ENCODE peak calls at places on chromosomes 5 and 9, in five cellular contexts. One of them, this sample, is unnamed.

GRCh38 chr9:33419904-33420303 is 17.5 kb upstream of the AQP7 start:
- DNase-seq in colonic mucosa: no peak
- DNase-seq in AG04449: no peak
- DNase-seq in right atrium auricular region: no peak
- DNase-seq in K562: no peak
- DNase-seq in this sample: no peak

GRCh38 chr5:127492854-127493738 is 24.3 kb upstream of the PRRC1 start:
- DNase-seq in colonic mucosa: no peak
- DNase-seq in AG04449: no peak
- DNase-seq in right atrium auricular region: no peak
- DNase-seq in K562: peak
- DNase-seq in this sample: peak

GRCh38 chr5:141503699-141504098 is 14.8 kb downstream of the PCDHGC5 start:
- DNase-seq in colonic mucosa: no peak
- DNase-seq in AG04449: no peak
- DNase-seq in right atrium auricular region: no peak
- DNase-seq in K562: no peak
- DNase-seq in this sample: no peak

GRCh38 chr5:127228540-127229184 is 61.9 kb upstream of the MEGF10 start:
- DNase-seq in colonic mucosa: no peak
- DNase-seq in AG04449: no peak
- DNase-seq in right atrium auricular region: no peak
- DNase-seq in K562: peak
- DNase-seq in this sample: no peak

GRCh38 chr9:78304357-78304756 is 7.4 kb downstream of the PSAT1 start:
- DNase-seq in colonic mucosa: no peak
- DNase-seq in AG04449: no peak
- DNase-seq in right atrium auricular region: no peak
- DNase-seq in K562: no peak
- DNase-seq in this sample: no peak

GRCh38 chr5:134411546-134412266 is at the start of gene CDKN2AIPNL:
- DNase-seq in colonic mucosa: peak
- DNase-seq in AG04449: peak
- DNase-seq in right atrium auricular region: peak
- DNase-seq in K562: peak
- DNase-seq in this sample: no peak

GRCh38 chr5:1519631-1520141 is 4.1 kb downstream of the LPCAT1 start:
- DNase-seq in colonic mucosa: peak
- DNase-seq in AG04449: no peak
- DNase-seq in right atrium auricular region: peak
- DNase-seq in K562: no peak
- DNase-seq in this sample: no peak

GRCh38 chr9:38335686-38336085 is 56.8 kb upstream of the ALDH1B1 start:
- DNase-seq in colonic mucosa: no peak
- DNase-seq in AG04449: no peak
- DNase-seq in right atrium auricular region: no peak
- DNase-seq in K562: no peak
- DNase-seq in this sample: no peak

GRCh38 chr9:83508072-83508471 is 30.1 kb downstream of the FRMD3 start:
- DNase-seq in colonic mucosa: no peak
- DNase-seq in AG04449: no peak
- DNase-seq in right atrium auricular region: no peak
- DNase-seq in K562: no peak
- DNase-seq in this sample: no peak

GRCh38 chr9:96495341-96495740 is 45.4 kb downstream of the HABP4 start:
- DNase-seq in colonic mucosa: no peak
- DNase-seq in AG04449: peak
- DNase-seq in right atrium auricular region: no peak
- DNase-seq in K562: no peak
- DNase-seq in this sample: no peak

GRCh38 chr5:82417776-82418607 is 139.8 kb upstream of the RPS23 start:
- DNase-seq in colonic mucosa: no peak
- DNase-seq in AG04449: peak
- DNase-seq in right atrium auricular region: no peak
- DNase-seq in K562: no peak
- DNase-seq in this sample: no peak

GRCh38 chr5:113336975-113337374 is 97.8 kb downstream of the TSSK1B start:
- DNase-seq in colonic mucosa: no peak
- DNase-seq in AG04449: no peak
- DNase-seq in right atrium auricular region: peak
- DNase-seq in K562: peak
- DNase-seq in this sample: no peak

GRCh38 chr9:135046156-135047025 is 41.1 kb upstream of the OLFM1 start:
- DNase-seq in colonic mucosa: no peak
- DNase-seq in AG04449: no peak
- DNase-seq in right atrium auricular region: no peak
- DNase-seq in K562: no peak
- DNase-seq in this sample: no peak

GRCh38 chr9:126293522-126293889 is 33.1 kb upstream of the MVB12B start:
- DNase-seq in colonic mucosa: no peak
- DNase-seq in AG04449: no peak
- DNase-seq in right atrium auricular region: peak
- DNase-seq in K562: peak
- DNase-seq in this sample: no peak

GRCh38 chr5:67092447-67093023 is 104.1 kb downstream of the CD180 start:
- DNase-seq in colonic mucosa: no peak
- DNase-seq in AG04449: no peak
- DNase-seq in right atrium auricular region: no peak
- DNase-seq in K562: no peak
- DNase-seq in this sample: no peak

GRCh38 chr9:136311433-136312375 is 7.8 kb upstream of the CCDC187 start:
- DNase-seq in colonic mucosa: peak
- DNase-seq in AG04449: no peak
- DNase-seq in right atrium auricular region: no peak
- DNase-seq in K562: peak
- DNase-seq in this sample: no peak

GRCh38 chr5:176847155-176847554 is 36.8 kb downstream of the UNC5A start:
- DNase-seq in colonic mucosa: no peak
- DNase-seq in AG04449: no peak
- DNase-seq in right atrium auricular region: no peak
- DNase-seq in K562: no peak
- DNase-seq in this sample: no peak

GRCh38 chr9:93826209-93826608 is 128.9 kb downstream of the BARX1 start:
- DNase-seq in colonic mucosa: peak
- DNase-seq in AG04449: no peak
- DNase-seq in right atrium auricular region: no peak
- DNase-seq in K562: no peak
- DNase-seq in this sample: no peak

GRCh38 chr5:178292826-178293205 is 60.2 kb upstream of the PHYKPL start:
- DNase-seq in colonic mucosa: no peak
- DNase-seq in AG04449: no peak
- DNase-seq in right atrium auricular region: no peak
- DNase-seq in K562: no peak
- DNase-seq in this sample: no peak

GRCh38 chr5:125868035-125868434 is 555.2 kb upstream of the GRAMD2B start:
- DNase-seq in colonic mucosa: no peak
- DNase-seq in AG04449: no peak
- DNase-seq in right atrium auricular region: no peak
- DNase-seq in K562: no peak
- DNase-seq in this sample: no peak

GRCh38 chr9:71944754-71945409 is 33.4 kb downstream of the C9orf85 start:
- DNase-seq in colonic mucosa: no peak
- DNase-seq in AG04449: no peak
- DNase-seq in right atrium auricular region: no peak
- DNase-seq in K562: no peak
- DNase-seq in this sample: no peak

GRCh38 chr5:142587354-142587965 is 98.4 kb downstream of the FGF1 start:
- DNase-seq in colonic mucosa: peak
- DNase-seq in AG04449: no peak
- DNase-seq in right atrium auricular region: no peak
- DNase-seq in K562: peak
- DNase-seq in this sample: no peak

GRCh38 chr5:159319363-159319762 is 10.9 kb downstream of the IL12B start:
- DNase-seq in colonic mucosa: no peak
- DNase-seq in AG04449: no peak
- DNase-seq in right atrium auricular region: no peak
- DNase-seq in K562: no peak
- DNase-seq in this sample: no peak

GRCh38 chr5:159849437-159850191 is 66.7 kb upstream of the ADRA1B start:
- DNase-seq in colonic mucosa: no peak
- DNase-seq in AG04449: peak
- DNase-seq in right atrium auricular region: no peak
- DNase-seq in K562: no peak
- DNase-seq in this sample: peak

GRCh38 chr9:128920381-128921058 is at the start of gene PHYHD1:
- DNase-seq in colonic mucosa: no peak
- DNase-seq in AG04449: peak
- DNase-seq in right atrium auricular region: peak
- DNase-seq in K562: no peak
- DNase-seq in this sample: no peak

GRCh38 chr9:80552931-80553330 is 981.2 kb downstream of the TLE4 start:
- DNase-seq in colonic mucosa: no peak
- DNase-seq in AG04449: no peak
- DNase-seq in right atrium auricular region: peak
- DNase-seq in K562: no peak
- DNase-seq in this sample: peak

GRCh38 chr5:20956134-20956533 is 968.1 kb upstream of the CDH18 start:
- DNase-seq in colonic mucosa: no peak
- DNase-seq in AG04449: no peak
- DNase-seq in right atrium auricular region: no peak
- DNase-seq in K562: no peak
- DNase-seq in this sample: no peak

GRCh38 chr9:131358438-131359029 is 35.4 kb upstream of the PRRC2B start:
- DNase-seq in colonic mucosa: no peak
- DNase-seq in AG04449: no peak
- DNase-seq in right atrium auricular region: no peak
- DNase-seq in K562: no peak
- DNase-seq in this sample: no peak

GRCh38 chr9:129757045-129757444 is 4.2 kb upstream of the PTGES start:
- DNase-seq in colonic mucosa: no peak
- DNase-seq in AG04449: no peak
- DNase-seq in right atrium auricular region: no peak
- DNase-seq in K562: no peak
- DNase-seq in this sample: no peak

GRCh38 chr9:98942906-98943681 is 613 bp upstream of the COL15A1 start:
- DNase-seq in colonic mucosa: no peak
- DNase-seq in AG04449: no peak
- DNase-seq in right atrium auricular region: no peak
- DNase-seq in K562: no peak
- DNase-seq in this sample: no peak

GRCh38 chr9:4584636-4585035 is 77.5 kb upstream of the PLPP6 start:
- DNase-seq in colonic mucosa: no peak
- DNase-seq in AG04449: no peak
- DNase-seq in right atrium auricular region: no peak
- DNase-seq in K562: no peak
- DNase-seq in this sample: no peak

GRCh38 chr5:107808671-107809137 is 138.0 kb upstream of the EFNA5 start:
- DNase-seq in colonic mucosa: no peak
- DNase-seq in AG04449: no peak
- DNase-seq in right atrium auricular region: no peak
- DNase-seq in K562: no peak
- DNase-seq in this sample: no peak

GRCh38 chr5:88692979-88693932 is 189.7 kb downstream of the MEF2C start:
- DNase-seq in colonic mucosa: no peak
- DNase-seq in AG04449: no peak
- DNase-seq in right atrium auricular region: no peak
- DNase-seq in K562: no peak
- DNase-seq in this sample: no peak

GRCh38 chr5:142015781-142016533 is 3.1 kb upstream of the GNPDA1 start:
- DNase-seq in colonic mucosa: peak
- DNase-seq in AG04449: no peak
- DNase-seq in right atrium auricular region: no peak
- DNase-seq in K562: no peak
- DNase-seq in this sample: peak

GRCh38 chr9:35510745-35511428 is 21.0 kb downstream of the RUSC2 start:
- DNase-seq in colonic mucosa: peak
- DNase-seq in AG04449: peak
- DNase-seq in right atrium auricular region: peak
- DNase-seq in K562: no peak
- DNase-seq in this sample: peak
- H3K4me3 ChIP-seq in colonic mucosa: no peak
- H3K4me3 ChIP-seq in AG04449: no peak
- H3K4me3 ChIP-seq in right atrium auricular region: no peak
- H3K4me3 ChIP-seq in K562: no peak
- H3K4me3 ChIP-seq in this sample: no peak

GRCh38 chr5:32712463-32713395 is 1.6 kb downstream of the NPR3 start:
- DNase-seq in colonic mucosa: no peak
- DNase-seq in AG04449: no peak
- DNase-seq in right atrium auricular region: no peak
- DNase-seq in K562: no peak
- DNase-seq in this sample: no peak
- TF ChIP-seq CTCF in colonic mucosa: no peak
- TF ChIP-seq CTCF in AG04449: peak
- TF ChIP-seq CTCF in right atrium auricular region: no peak
- TF ChIP-seq CTCF in K562: no peak
- TF ChIP-seq CTCF in this sample: no peak

GRCh38 chr5:96280946-96281393 is 152.1 kb downstream of the PCSK1 start:
- DNase-seq in colonic mucosa: no peak
- DNase-seq in AG04449: no peak
- DNase-seq in right atrium auricular region: no peak
- DNase-seq in K562: no peak
- DNase-seq in this sample: no peak

GRCh38 chr5:96279796-96280542 is 153.1 kb downstream of the PCSK1 start:
- DNase-seq in colonic mucosa: no peak
- DNase-seq in AG04449: no peak
- DNase-seq in right atrium auricular region: no peak
- DNase-seq in K562: no peak
- DNase-seq in this sample: no peak

GRCh38 chr5:96278995-96279394 is 154.1 kb downstream of the PCSK1 start:
- DNase-seq in colonic mucosa: no peak
- DNase-seq in AG04449: no peak
- DNase-seq in right atrium auricular region: no peak
- DNase-seq in K562: no peak
- DNase-seq in this sample: no peak

DNA sequence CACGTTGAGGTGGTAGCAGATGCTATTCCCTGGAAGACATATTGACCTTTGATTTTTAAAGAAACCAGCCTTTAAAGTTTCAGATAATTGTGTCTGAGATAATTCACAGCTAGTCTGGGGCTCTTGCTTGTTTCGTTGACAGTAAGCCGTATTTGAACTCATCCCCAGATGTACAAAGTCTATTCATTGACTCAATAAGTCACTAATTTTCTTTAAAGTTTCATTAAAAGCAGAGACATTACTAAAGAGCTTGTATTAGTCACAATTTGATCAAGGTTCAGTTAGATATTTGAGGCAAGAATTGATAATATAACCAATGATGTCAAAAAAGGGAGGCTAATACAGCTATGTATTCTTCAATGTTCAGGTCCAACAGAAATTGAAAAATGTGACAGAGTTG is 158.0 kb downstream of the PCSK1 start:
- DNase-seq in colonic mucosa: no peak
- DNase-seq in AG04449: no peak
- DNase-seq in right atrium auricular region: no peak
- DNase-seq in K562: no peak
- DNase-seq in this sample: no peak
- H3K4me3 ChIP-seq in colonic mucosa: no peak
- H3K4me3 ChIP-seq in AG04449: no peak
- H3K4me3 ChIP-seq in right atrium auricular region: no peak
- H3K4me3 ChIP-seq in K562: no peak
- H3K4me3 ChIP-seq in this sample: no peak

GRCh38 chr5:148780711-148781110 is 45.7 kb upstream of the ADRB2 start:
- DNase-seq in colonic mucosa: no peak
- DNase-seq in AG04449: no peak
- DNase-seq in right atrium auricular region: no peak
- DNase-seq in K562: peak
- DNase-seq in this sample: no peak
- TF ChIP-seq CTCF in colonic mucosa: no peak
- TF ChIP-seq CTCF in AG04449: no peak
- TF ChIP-seq CTCF in right atrium auricular region: no peak
- TF ChIP-seq CTCF in K562: peak
- TF ChIP-seq CTCF in this sample: peak

This sample was measured in epithelial cell of proximal tubule.